ENCODE peak calls at places on chromosomes 16 and 17, in five cellular contexts. V, E, B, S and K are unnamed samples.

GRCh38 chr17:44309472-44309871 is 1.1 kb downstream of the RUNDC3A start:
- DNase-seq in B (no peak), E (peak), S (no peak), V (peak), K (no peak)

GRCh38 chr16:20023190-20023589 is 50.5 kb downstream of the GPR139 start:
- DNase-seq in E (peak), S (peak), V (no peak), B (peak), K (no peak)

GRCh38 chr17:29510953-29511352 is 55.9 kb downstream of the ABHD15 start:
- DNase-seq in V (no peak), S (no peak), E (no peak), B (no peak), K (no peak)

GRCh38 chr16:51937771-51938170 is 609.2 kb downstream of the TOX3 start:
- DNase-seq in E (no peak), V (no peak), B (no peak), S (peak), K (no peak)

GRCh38 chr16:69804283-69804682 is 42.2 kb downstream of the WWP2 start:
- DNase-seq in V (no peak), S (no peak), B (no peak), E (no peak), K (no peak)

GRCh38 chr17:51999654-52000053 is 158.9 kb downstream of the CA10 start:
- DNase-seq in V (no peak), S (no peak), B (no peak), E (no peak), K (no peak)

GRCh38 chr16:87834668-87835473 is 34.4 kb downstream of the SLC7A5 start:
- DNase-seq in V (no peak), E (no peak), S (no peak), B (peak), K (no peak)

GRCh38 chr17:75096082-75096625 is 8.4 kb downstream of the SLC16A5 start:
- DNase-seq in B (peak), V (peak), E (peak), S (peak), K (peak)

GRCh38 chr17:81540676-81541027 is 11.5 kb downstream of the FAAP100 start:
- DNase-seq in V (no peak), S (no peak), B (no peak), E (no peak), K (no peak)

GRCh38 chr16:87149051-87149450 is 168.1 kb downstream of the C16orf95 start:
- DNase-seq in V (no peak), E (no peak), B (peak), S (no peak), K (no peak)

GRCh38 chr16:20181386-20181785 is 107.7 kb upstream of the GPR139 start:
- DNase-seq in B (no peak), V (no peak), S (no peak), E (no peak), K (no peak)

GRCh38 chr17:74998783-74999182 is 11.4 kb downstream of the CDR2L start:
- DNase-seq in V (no peak), E (no peak), S (no peak), B (no peak), K (no peak)

GRCh38 chr16:22641030-22641671 is 130.5 kb downstream of the NPIPB5 start:
- DNase-seq in V (peak), S (peak), B (peak), E (peak), K (peak)

GRCh38 chr16:49700222-49700927 is 155.5 kb downstream of the ZNF423 start:
- DNase-seq in V (peak), B (no peak), E (peak), S (no peak), K (no peak)

GRCh38 chr17:1878419-1879121 is 48.8 kb downstream of the RPA1 start:
- DNase-seq in S (no peak), E (no peak), B (no peak), V (no peak), K (no peak)

GRCh38 chr17:8912060-8912981 is 44.8 kb upstream of the PIK3R6 start:
- DNase-seq in V (no peak), B (no peak), E (no peak), S (no peak), K (no peak)

GRCh38 chr16:6193718-6194117 is 1096.1 kb upstream of the EEF2KMT start:
- DNase-seq in V (peak), B (no peak), S (no peak), E (peak), K (peak)

GRCh38 chr16:84065536-84066132 is 23.0 kb upstream of the SLC38A8 start:
- DNase-seq in E (peak), V (peak), S (peak), B (peak), K (peak)

GRCh38 chr17:21028192-21028591 is 14.6 kb downstream of the USP22 start:
- DNase-seq in B (no peak), E (no peak), S (no peak), V (no peak), K (no peak)

GRCh38 chr16:72865258-72865657 is 182.7 kb downstream of the ZFHX3 start:
- DNase-seq in S (no peak), B (no peak), E (no peak), V (no peak), K (no peak)

GRCh38 chr17:43151880-43152456 is 19.0 kb upstream of the NBR1 start:
- DNase-seq in S (no peak), E (no peak), B (no peak), V (no peak), K (no peak)

GRCh38 chr17:77783991-77784820 is 174.3 kb upstream of the TNRC6C start:
- DNase-seq in E (no peak), V (no peak), B (no peak), S (no peak), K (no peak)

GRCh38 chr17:77632619-77633018 is 325.9 kb upstream of the TNRC6C start:
- DNase-seq in V (no peak), E (no peak), B (no peak), S (no peak), K (no peak)

GRCh38 chr17:43665387-43666101 is 3.8 kb upstream of the MEOX1 start:
- DNase-seq in B (no peak), V (no peak), E (no peak), S (no peak), K (no peak)

GRCh38 chr16:72094266-72094610 is 591 bp downstream of the DHX38 start:
- DNase-seq in S (no peak), E (peak), B (no peak), V (no peak), K (no peak)

GRCh38 chr16:72536673-72537435 is 364.9 kb upstream of the PMFBP1 start:
- DNase-seq in S (no peak), V (no peak), E (no peak), B (peak), K (no peak)

GRCh38 chr17:46063239-46063638 is 64.2 kb downstream of the STH start:
- DNase-seq in B (peak), V (no peak), S (peak), E (peak), K (peak)

GRCh38 chr17:42759982-42760651 is 910 bp upstream of the RAMP2 start:
- DNase-seq in E (peak), S (no peak), V (no peak), B (no peak), K (peak)

GRCh38 chr16:81189100-81189664 is 49.3 kb upstream of the BCO1 start:
- DNase-seq in V (no peak), E (no peak), S (no peak), B (peak), K (no peak)

GRCh38 chr16:65124596-65124995 is 2.7 kb upstream of the CDH11 start:
- DNase-seq in V (no peak), E (no peak), S (peak), B (no peak), K (no peak)

GRCh38 chr16:19115148-19116021 is 1.6 kb downstream of the ITPRIPL2 start:
- DNase-seq in E (peak), B (no peak), S (no peak), V (no peak), K (no peak)

GRCh38 chr17:69535022-69535570 is 120.6 kb downstream of the MAP2K6 start:
- DNase-seq in E (no peak), V (no peak), B (no peak), S (no peak), K (no peak)

GRCh38 chr17:8940866-8941471 is 24.5 kb downstream of the PIK3R5 start:
- DNase-seq in S (no peak), E (no peak), B (no peak), V (peak), K (no peak)

GRCh38 chr16:86833136-86833535 is 254.8 kb downstream of the FOXL1 start:
- DNase-seq in E (no peak), S (peak), B (peak), V (no peak), K (no peak)

GRCh38 chr16:17416461-17417221 is 54.1 kb downstream of the XYLT1 start:
- DNase-seq in S (no peak), B (peak), V (peak), E (peak), K (peak)

GRCh38 chr17:83151442-83152220 is 72.2 kb downstream of the METRNL start:
- DNase-seq in S (peak), E (peak), B (peak), V (peak), K (peak)

GRCh38 chr16:83215417-83216001 is 588.7 kb downstream of the CDH13 start:
- DNase-seq in S (peak), V (peak), B (peak), E (peak), K (no peak)

GRCh38 chr16:82062645-82063058 is 27.6 kb downstream of the HSD17B2 start:
- DNase-seq in V (no peak), S (peak), E (no peak), B (peak), K (no peak)

GRCh38 chr16:29310852-29311314 is 95.6 kb downstream of the NPIPB11 start:
- DNase-seq in V (no peak), B (no peak), E (no peak), S (no peak), K (no peak)

GRCh38 chr17:40326014-40326831 is 17.2 kb downstream of the RARA start:
- DNase-seq in V (no peak), E (no peak), B (no peak), S (no peak), K (no peak)

GRCh38 chr17:60145006-60145935 is 4.5 kb upstream of the CA4 start:
- DNase-seq in B (no peak), S (no peak), V (peak), E (no peak), K (peak)
- H3K18ac ChIP-seq in B (no peak), S (no peak), V (no peak), E (no peak), K (no peak)

GRCh38 chr17:37493249-37494027 is 3.7 kb downstream of the DUSP14 start:
- DNase-seq in B (peak), E (no peak), V (no peak), S (peak), K (peak)
- H3K18ac ChIP-seq in B (peak), E (no peak), V (no peak), S (no peak), K (no peak)

GRCh38 chr17:79674506-79675412 is 56.0 kb upstream of the ENPP7 start:
- DNase-seq in V (no peak), E (no peak), B (no peak), S (no peak), K (no peak)
- H3K18ac ChIP-seq in V (no peak), E (no peak), B (no peak), S (no peak), K (no peak)

GRCh38 chr17:50219345-50219744 is 17.9 kb upstream of the COL1A1 start:
- DNase-seq in S (peak), B (peak), E (no peak), V (no peak), K (no peak)

GRCh38 chr17:50218071-50218759 is 16.8 kb upstream of the COL1A1 start:
- DNase-seq in E (no peak), S (peak), B (peak), V (no peak), K (no peak)

GRCh38 chr17:50220811-50221210 is 19.4 kb upstream of the COL1A1 start:
- DNase-seq in B (no peak), E (no peak), S (no peak), V (peak), K (no peak)

GRCh38 chr17:50219939-50220465 is 18.6 kb upstream of the COL1A1 start:
- DNase-seq in V (no peak), S (peak), B (peak), E (peak), K (no peak)

DNA sequence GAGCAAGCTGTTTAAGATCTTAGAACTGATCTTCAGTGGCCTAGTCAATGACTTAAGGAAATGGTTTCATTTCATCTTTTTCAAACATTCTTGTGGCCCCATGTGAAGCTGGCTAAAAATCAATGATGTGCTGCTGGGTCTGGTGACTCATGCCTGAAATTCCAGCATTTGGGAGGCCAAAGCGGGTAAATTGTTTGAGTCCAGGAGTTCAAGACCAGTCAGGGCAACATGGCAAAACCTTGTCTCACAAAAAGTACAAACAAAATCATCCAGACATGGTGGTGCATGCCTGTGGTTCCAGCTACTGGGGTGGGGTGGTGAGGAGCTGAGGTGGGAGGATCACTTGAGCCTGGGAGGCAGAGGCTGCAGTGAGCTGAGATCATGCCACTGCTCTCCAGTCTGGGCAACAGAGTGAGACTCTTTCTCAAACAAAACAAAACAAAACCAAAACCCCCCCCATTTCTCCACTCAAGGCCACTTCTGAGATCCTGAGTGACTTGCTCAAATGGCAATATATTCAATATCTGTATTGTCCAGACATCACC is 17.4 kb upstream of the COL1A1 start:
- DNase-seq in S (peak), E (peak), V (no peak), B (peak), K (peak)
- H3K18ac ChIP-seq in S (no peak), E (no peak), V (no peak), B (peak), K (no peak)

DNA sequence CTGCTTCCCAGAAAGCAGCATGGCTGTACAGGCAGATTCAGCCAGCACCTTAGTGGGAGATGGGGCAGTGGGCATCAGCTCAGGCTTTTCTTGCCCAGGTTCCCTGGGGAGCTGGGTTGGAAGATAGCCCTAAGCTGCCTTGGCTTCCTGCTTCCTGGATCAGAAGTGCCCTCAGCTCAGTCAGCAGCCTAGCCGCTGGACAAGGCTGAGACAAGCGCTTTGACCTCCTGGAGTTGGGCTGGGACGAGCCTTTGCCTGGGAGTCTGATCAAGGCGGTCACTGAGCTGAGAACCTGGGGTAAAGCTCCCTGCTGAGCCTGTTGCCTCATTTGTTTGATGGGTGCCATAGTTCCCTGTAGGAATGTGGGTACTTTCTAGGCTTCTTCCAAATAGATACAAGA is 190.0 kb downstream of the RAB11FIP4 start:
- DNase-seq in V (peak), E (no peak), B (peak), S (no peak), K (peak)
- H3K18ac ChIP-seq in V (no peak), E (no peak), B (peak), S (no peak), K (no peak)